ENCODE peak calls at places on chromosomes 13 and 19, in five cellular contexts. X is stomach, P is HCT116, F is esophagus squamous epithelium, C is ovary. N is an unnamed sample.
A peak's percentile ranks its signal among the peaks of the same experiment; 100 is the strongest.

GRCh38 chr13:44088911-44089851 is 209.5 kb downstream of the LACC1 start:
- DNase-seq in C (no peak), X (no peak), F (no peak), P (no peak), N (no peak)

GRCh38 chr13:23960566-23961156 is 63.4 kb upstream of the C1QTNF9B start:
- DNase-seq in X (no peak), C (no peak), P (peak; percentile 27), F (no peak), N (no peak)

GRCh38 chr13:44259045-44260042 is 114.3 kb upstream of the SERP2 start:
- DNase-seq in F (no peak), P (no peak), C (peak; percentile 22), X (peak; percentile 41), N (peak; percentile 40)

GRCh38 chr13:98761979-98762616 is 9.6 kb upstream of the SLC15A1 start:
- DNase-seq in X (no peak), F (no peak), C (no peak), P (no peak), N (no peak)

GRCh38 chr13:34028496-34029442 is 210.8 kb downstream of the RFC3 start:
- DNase-seq in F (no peak), P (no peak), X (no peak), C (no peak), N (no peak)

GRCh38 chr19:5580116-5580515 is 12.4 kb upstream of the TINCR start:
- DNase-seq in X (no peak), P (no peak), C (no peak), F (no peak), N (no peak)

GRCh38 chr19:10730932-10731331 is 13.1 kb downstream of the DNM2 start:
- DNase-seq in P (no peak), C (no peak), F (no peak), X (peak; percentile 46), N (no peak)

GRCh38 chr13:60431108-60431700 is 34.2 kb downstream of the TDRD3 start:
- DNase-seq in C (no peak), X (no peak), F (no peak), P (peak; percentile 46), N (no peak)

GRCh38 chr19:48310227-48310626 is 15.1 kb upstream of the EMP3 start:
- DNase-seq in P (no peak), F (no peak), X (no peak), C (no peak), N (peak; percentile 74)

GRCh38 chr13:101511766-101512165 is 59.3 kb downstream of the ITGBL1 start:
- DNase-seq in C (no peak), P (no peak), F (no peak), X (no peak), N (no peak)

GRCh38 chr19:13935765-13936486 is 2.3 kb downstream of the PODNL1 start:
- DNase-seq in P (no peak), X (no peak), F (no peak), C (no peak), N (no peak)

GRCh38 chr19:5403968-5404640 is 51.1 kb upstream of the ZNRF4 start:
- DNase-seq in F (no peak), X (peak; percentile 70), P (peak; percentile 54), C (peak; percentile 54), N (peak; percentile 80)

GRCh38 chr13:111183959-111184684 is 69.0 kb downstream of the ARHGEF7 start:
- DNase-seq in X (no peak), P (no peak), C (no peak), F (no peak), N (no peak)

GRCh38 chr19:12784871-12785430 is 6.3 kb upstream of the JUNB start:
- DNase-seq in F (no peak), C (no peak), P (no peak), X (no peak), N (no peak)

GRCh38 chr19:9584073-9584833 is at the start of gene ZNF121:
- DNase-seq in P (peak; percentile 77), F (no peak), C (peak; percentile 80), X (peak; percentile 85), N (peak; percentile 88)

GRCh38 chr13:98232456-98232855 is 55.4 kb upstream of the RNF113B start:
- DNase-seq in F (no peak), C (no peak), X (no peak), P (no peak), N (no peak)

GRCh38 chr13:98298599-98298998 is 121.5 kb upstream of the RNF113B start:
- DNase-seq in P (no peak), F (no peak), C (no peak), X (no peak), N (no peak)

GRCh38 chr13:72141845-72142470 is 275.0 kb upstream of the DACH1 start:
- DNase-seq in C (peak; percentile 21), X (no peak), F (no peak), P (no peak), N (no peak)

GRCh38 chr13:112647256-112647655 is 42.6 kb upstream of the ATP11A start:
- DNase-seq in C (no peak), F (no peak), X (no peak), P (no peak), N (no peak)

GRCh38 chr19:5153601-5154128 is 184.8 kb downstream of the KDM4B start:
- DNase-seq in X (no peak), C (no peak), P (no peak), F (no peak), N (no peak)

GRCh38 chr13:80012281-80012680 is 328.6 kb downstream of the SPRY2 start:
- DNase-seq in X (no peak), F (no peak), P (no peak), C (no peak), N (peak; percentile 15)

GRCh38 chr19:41327499-41328156 is 17.7 kb downstream of the CCDC97 start:
- DNase-seq in X (peak; percentile 87), C (no peak), F (peak; percentile 72), P (no peak), N (no peak)

GRCh38 chr19:5691930-5692784 is 2.1 kb downstream of the RPL36 start:
- DNase-seq in X (no peak), P (no peak), F (no peak), C (peak; percentile 30), N (no peak)

DNA sequence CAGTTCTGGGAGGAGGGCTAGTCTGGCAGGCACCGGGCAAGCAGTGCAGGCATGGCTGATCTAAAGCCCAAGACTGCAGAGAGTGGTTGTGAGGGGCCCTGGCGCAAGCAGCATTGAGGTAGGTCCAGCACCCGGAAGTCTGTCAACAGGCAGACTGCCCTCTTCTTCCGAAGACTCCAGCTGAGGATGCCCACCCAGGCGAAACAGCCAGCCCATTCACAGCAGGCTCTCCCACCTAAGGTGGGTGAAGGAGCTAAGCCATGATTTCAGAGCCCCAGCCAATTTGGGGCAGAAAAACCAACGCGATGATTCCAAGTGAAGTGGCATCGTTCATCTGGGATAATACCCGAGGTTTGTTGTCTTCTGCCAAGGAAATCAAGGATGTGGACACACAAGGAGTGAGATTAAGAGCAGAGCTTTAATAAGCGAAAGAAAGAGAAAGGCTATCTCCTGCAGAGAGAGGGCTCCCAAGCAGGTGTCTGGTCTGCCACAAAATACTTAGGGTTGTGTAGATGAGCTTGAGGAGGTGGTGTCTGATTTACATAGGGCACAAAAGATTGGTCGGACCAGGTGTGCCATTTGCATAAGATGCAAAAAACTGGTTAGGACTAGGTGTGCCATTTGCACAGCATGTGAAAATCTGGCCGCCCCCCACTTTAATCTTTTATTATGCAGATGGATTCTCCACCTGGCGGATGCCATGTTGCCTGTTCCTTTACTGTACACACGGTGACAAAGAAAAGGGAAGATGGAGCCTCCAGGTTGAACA is 22.6 kb downstream of the FAM124A start:
- DNase-seq in F (no peak), X (no peak), P (no peak), C (no peak), N (no peak)
- TF ChIP-seq POLR2A in F (no peak), X (no peak), P (no peak), C (no peak), N (no peak)

DNA sequence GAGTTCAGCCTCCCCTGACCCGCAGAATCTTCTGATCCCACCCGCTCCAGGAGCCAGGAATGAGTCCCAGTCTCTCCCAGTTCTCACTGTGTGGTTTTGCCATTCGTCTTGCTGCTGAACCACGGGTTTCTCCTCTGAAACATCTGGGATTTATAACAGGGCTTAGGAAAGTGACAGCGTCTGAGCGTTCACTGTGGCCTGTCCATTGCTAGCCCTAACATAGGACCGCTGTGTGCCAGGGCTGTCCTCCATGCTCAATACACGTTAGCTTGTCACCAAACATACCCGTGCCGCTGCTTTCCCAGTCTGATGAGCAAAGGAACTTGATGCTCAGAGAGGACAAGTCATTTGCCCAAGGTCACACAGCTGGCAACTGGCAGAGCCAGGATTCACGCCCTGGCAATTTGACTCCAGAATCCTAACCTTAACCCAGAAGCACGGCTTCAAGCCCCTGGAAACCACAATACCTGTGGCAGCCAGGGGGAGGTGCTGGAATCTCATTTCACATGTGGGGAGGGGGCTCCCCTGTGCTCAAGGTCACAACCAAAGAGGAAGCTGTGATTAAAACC is 1.1 kb upstream of the APOE start:
- DNase-seq in P (no peak), F (no peak), X (no peak), C (no peak), N (no peak)
- TF ChIP-seq CTCF in P (peak; percentile 72), F (no peak), X (no peak), C (peak; percentile 9), N (no peak)

DNA sequence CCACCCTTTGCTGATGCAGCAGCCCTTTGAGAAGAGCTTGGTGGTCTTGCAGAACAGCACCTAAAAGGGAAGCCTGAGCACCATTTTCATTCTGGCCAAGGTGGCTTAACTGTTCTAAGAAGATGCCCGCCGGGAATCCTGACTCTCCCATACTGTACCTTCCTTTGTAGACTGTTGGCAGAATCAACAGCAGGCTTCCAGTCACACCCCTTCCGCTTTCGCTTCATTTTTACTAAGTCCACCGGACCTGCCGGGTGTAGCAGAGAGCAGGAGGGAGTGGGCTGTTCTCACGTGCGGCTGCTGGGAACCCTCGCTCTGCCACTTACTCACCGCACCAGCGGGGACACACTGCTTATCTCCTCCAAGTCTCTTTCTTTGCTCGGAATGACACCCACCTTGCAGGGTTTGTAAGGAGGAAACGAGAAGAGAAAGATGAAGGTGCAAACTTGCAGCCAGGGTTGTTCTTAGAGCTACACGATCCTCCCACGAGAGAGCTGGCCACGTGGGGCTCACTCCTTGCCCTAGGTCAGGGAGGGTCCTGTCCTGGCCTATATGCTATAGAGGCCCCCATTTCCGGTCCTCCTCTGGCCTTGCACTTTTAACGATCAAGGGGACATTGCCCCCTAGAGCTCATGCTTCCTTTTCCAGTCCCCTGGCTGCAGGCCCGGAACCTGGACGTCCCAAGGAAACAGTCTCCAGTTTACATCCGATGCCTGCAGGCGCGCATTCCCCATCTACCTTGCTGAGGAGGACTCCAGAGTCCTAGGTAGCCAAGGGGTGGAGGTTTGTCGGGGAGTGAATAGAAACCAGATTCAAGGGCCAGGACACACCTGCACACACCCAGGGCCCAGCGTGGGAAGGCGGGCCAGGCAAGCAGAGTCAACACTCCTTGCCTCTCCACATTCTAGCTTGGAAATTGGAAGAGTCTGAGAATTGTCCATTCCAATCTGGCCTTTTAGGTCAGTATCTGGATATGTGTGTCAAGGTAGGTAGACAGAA is 453.6 kb downstream of the IRS2 start:
- DNase-seq in F (no peak), C (no peak), X (peak; percentile 44), P (no peak), N (no peak)
- TF ChIP-seq POLR2A in F (no peak), C (no peak), X (no peak), P (no peak), N (no peak)

DNA sequence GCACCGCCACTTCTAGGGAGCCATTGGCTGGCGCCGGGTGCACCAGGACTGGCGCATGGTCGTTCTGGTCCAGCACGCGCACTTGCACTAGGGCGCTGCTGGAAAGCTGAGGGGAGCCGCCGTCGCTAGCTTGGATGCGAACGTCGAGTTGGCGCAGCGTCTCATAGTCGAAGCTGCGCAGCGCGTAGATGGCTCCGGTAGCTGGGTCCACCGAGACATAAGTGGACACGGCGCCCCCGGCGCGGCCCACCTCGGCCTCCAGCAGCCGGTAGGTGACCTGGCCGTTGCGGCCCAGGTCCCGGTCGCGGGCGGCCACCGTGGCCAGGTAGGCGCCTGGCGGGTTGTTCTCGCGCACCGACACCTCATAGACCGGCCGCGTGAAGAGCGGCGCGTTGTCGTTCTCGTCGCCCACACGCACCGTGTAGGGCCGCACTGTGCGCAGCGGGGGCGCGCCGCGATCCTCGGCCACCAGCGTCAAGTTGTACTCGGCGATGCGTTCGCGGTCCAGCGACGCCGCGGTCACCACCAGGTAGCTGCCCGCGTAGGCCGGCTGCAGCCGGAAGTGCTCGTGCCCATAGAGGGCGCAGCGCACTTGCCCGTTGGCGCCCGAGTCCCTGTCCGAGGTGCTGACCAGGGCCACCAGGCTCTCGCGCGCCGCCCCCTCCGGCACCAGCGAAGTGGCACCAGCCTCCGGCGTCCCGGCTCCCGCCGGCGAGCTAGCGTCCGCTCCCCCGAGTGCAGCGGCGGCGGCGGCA is 1.7 kb downstream of the PCDH8 start:
- DNase-seq in F (no peak), C (no peak), P (no peak), X (no peak), N (peak; percentile 83)
- TF ChIP-seq CTCF in F (peak; percentile 44), C (no peak), P (no peak), X (no peak), N (peak; percentile 35)